ENCODE peak calls at places on chromosome 3, in six cellular contexts. F, P, D, O, M and C are unnamed samples.
A peak's percentile ranks its signal among the peaks of the same experiment; 100 is the strongest.

GRCh38 chr3:54193093-54193492 is 70.7 kb downstream of the CACNA2D3 start:
- DNase-seq in D (no peak), O (peak; percentile 37), M (no peak), F (no peak), P (no peak), C (no peak)

GRCh38 chr3:150158974-150159625 is 188.4 kb upstream of the PFN2 start:
- DNase-seq in O (no peak), F (no peak), P (no peak), M (no peak), D (no peak), C (no peak)

GRCh38 chr3:192372627-192373026 is 354.7 kb downstream of the FGF12 start:
- DNase-seq in M (no peak), F (no peak), O (no peak), P (no peak), D (no peak), C (no peak)

GRCh38 chr3:77825045-77825827 is 785.3 kb downstream of the ROBO2 start:
- DNase-seq in F (no peak), D (no peak), O (no peak), P (peak; percentile 62), M (no peak), C (no peak)

GRCh38 chr3:17555525-17555924 is 186.9 kb downstream of the TBC1D5 start:
- DNase-seq in M (no peak), F (no peak), O (no peak), P (no peak), D (no peak), C (no peak)

GRCh38 chr3:189537135-189537534 is 94.1 kb upstream of the TP63 start:
- DNase-seq in M (no peak), P (no peak), F (no peak), O (no peak), D (no peak), C (no peak)

GRCh38 chr3:64505419-64505818 is 182.4 kb downstream of the ADAMTS9 start:
- DNase-seq in M (no peak), O (no peak), P (no peak), D (no peak), F (no peak), C (no peak)

GRCh38 chr3:99442599-99442998 is 195.8 kb upstream of the COL8A1 start:
- DNase-seq in M (no peak), P (no peak), O (no peak), F (no peak), D (no peak), C (no peak)

GRCh38 chr3:126527006-126527405 is 3.1 kb downstream of the CHST13 start:
- DNase-seq in F (no peak), P (peak; percentile 28), D (no peak), M (no peak), O (no peak), C (no peak)

GRCh38 chr3:108518895-108519294 is 8.5 kb upstream of the MYH15 start:
- DNase-seq in M (no peak), F (no peak), D (no peak), P (no peak), O (no peak), C (no peak)